ENCODE peak calls at places on chromosomes 2 and 18, in four cellular contexts. J, E, N and K are unnamed samples.

GRCh38 chr2:227821043-227821942 is 7.7 kb downstream of the CCL20 start:
- DNase-seq in J (no peak), E (no peak), N (no peak), K (no peak)

GRCh38 chr2:1705557-1706076 is 38.7 kb downstream of the PXDN start:
- DNase-seq in J (no peak), E (no peak), N (no peak), K (no peak)

GRCh38 chr2:96923810-96924774 is 54.2 kb upstream of the SEMA4C start:
- DNase-seq in J (no peak), E (no peak), N (no peak), K (no peak)

GRCh38 chr18:22108674-22109073 is 60.7 kb upstream of the GATA6 start:
- DNase-seq in J (no peak), E (no peak), N (no peak), K (no peak)

GRCh38 chr2:217573565-217573964 is 429.2 kb downstream of the TNS1 start:
- DNase-seq in J (no peak), E (no peak), N (no peak), K (no peak)

GRCh38 chr2:210440206-210440605 is 36.4 kb downstream of the LANCL1 start:
- DNase-seq in J (no peak), E (no peak), N (no peak), K (no peak)

GRCh38 chr18:56240405-56240804 is 398.0 kb downstream of the TXNL1 start:
- DNase-seq in J (no peak), E (no peak), N (no peak), K (no peak)

GRCh38 chr18:906416-907170 is 1.9 kb downstream of the ADCYAP1 start:
- DNase-seq in J (no peak), E (no peak), N (no peak), K (no peak)

GRCh38 chr18:28512357-28512756 is 335.4 kb upstream of the CDH2 start:
- DNase-seq in J (no peak), E (no peak), N (no peak), K (no peak)

GRCh38 chr18:23964282-23965238 is 50.0 kb upstream of the TTC39C start:
- DNase-seq in J (no peak), E (no peak), N (peak; percentile 40), K (no peak)

GRCh38 chr2:99562516-99562915 is 72.7 kb upstream of the REV1 start:
- DNase-seq in J (no peak), E (no peak), N (no peak), K (no peak)

GRCh38 chr18:76405761-76406356 is 89.2 kb downstream of the ZNF516 start:
- DNase-seq in J (peak; percentile 81), E (no peak), N (peak; percentile 28), K (no peak)

GRCh38 chr2:190468814-190469569 is 60.8 kb downstream of the MFSD6 start:
- DNase-seq in J (peak; percentile 88), E (peak; percentile 76), N (no peak), K (peak; percentile 50)

GRCh38 chr2:119487434-119488244 is 36.6 kb downstream of the SCTR start:
- DNase-seq in J (no peak), E (no peak), N (no peak), K (no peak)

GRCh38 chr2:216142540-216142939 is 33.4 kb downstream of the XRCC5 start:
- DNase-seq in J (no peak), E (no peak), N (no peak), K (no peak)

GRCh38 chr2:231514951-231515297 is 15.3 kb downstream of the NMUR1 start:
- DNase-seq in J (no peak), E (no peak), N (no peak), K (no peak)

GRCh38 chr2:207258191-207258991 is 92.6 kb upstream of the KLF7 start:
- DNase-seq in J (peak; percentile 17), E (peak; percentile 89), N (no peak), K (no peak)